ENCODE peak calls at places on chromosomes 16 and 17, in four cellular contexts. A is PC-9, J is psoas muscle, H is thoracic aorta. S is an unnamed sample.

GRCh38 chr17:41683441-41684007 is 5.2 kb upstream of the EIF1 start:
- DNase-seq in A (no peak), J (peak), H (no peak), S (no peak)

GRCh38 chr16:74718140-74718539 is 17.5 kb upstream of the MLKL start:
- DNase-seq in H (no peak), J (no peak), A (no peak), S (no peak)

GRCh38 chr16:83307206-83307990 is 500.4 kb upstream of the HSBP1 start:
- DNase-seq in A (no peak), H (no peak), J (no peak), S (no peak)

GRCh38 chr17:63117431-63117830 is 151.4 kb downstream of the TANC2 start:
- DNase-seq in H (no peak), A (no peak), J (no peak), S (no peak)

GRCh38 chr16:89368604-89369249 is 121.6 kb downstream of the ANKRD11 start:
- DNase-seq in J (no peak), H (no peak), A (no peak), S (no peak)

GRCh38 chr17:15944720-15945492 is at the start of gene ADORA2B:
- DNase-seq in J (peak), A (peak), H (no peak), S (peak)

GRCh38 chr17:16942141-16943031 is 29.5 kb downstream of the TNFRSF13B start:
- DNase-seq in A (no peak), J (no peak), H (no peak), S (no peak)

GRCh38 chr16:12507366-12507765 is 296.3 kb downstream of the CPPED1 start:
- DNase-seq in A (no peak), H (no peak), J (no peak), S (peak)

GRCh38 chr17:66949501-66949900 is 15.0 kb upstream of the CACNG4 start:
- DNase-seq in J (no peak), A (no peak), H (no peak), S (peak)

GRCh38 chr17:4710693-4711634 is 532 bp downstream of the ARRB2 start:
- DNase-seq in A (no peak), H (no peak), J (peak), S (no peak)

GRCh38 chr17:36578671-36579070 is 13.0 kb upstream of the DHRS11 start:
- DNase-seq in J (no peak), H (no peak), A (no peak), S (peak)

GRCh38 chr16:19853973-19854876 is 30.4 kb downstream of the GPRC5B start:
- DNase-seq in J (no peak), A (no peak), H (no peak), S (no peak)

GRCh38 chr17:43402567-43402966 is 3.8 kb downstream of the ARL4D start:
- DNase-seq in J (no peak), H (no peak), A (no peak), S (no peak)

GRCh38 chr16:1485847-1486496 is 2.8 kb downstream of the PTX4 start:
- DNase-seq in A (no peak), H (no peak), J (no peak), S (no peak)

GRCh38 chr17:2964370-2964769 is 99.0 kb downstream of the OR1D5 start:
- DNase-seq in J (no peak), A (no peak), H (no peak), S (no peak)

GRCh38 chr17:7478276-7479138 is 924 bp downstream of the ZBTB4 start:
- DNase-seq in A (peak), J (peak), H (no peak), S (peak)

GRCh38 chr17:78522031-78522809 is 55.0 kb downstream of the DNAH17 start:
- DNase-seq in A (no peak), J (no peak), H (no peak), S (no peak)

GRCh38 chr16:81996664-81997529 is 14.4 kb downstream of the SDR42E1 start:
- DNase-seq in A (no peak), H (no peak), J (no peak), S (peak)

GRCh38 chr17:12964840-12965239 is 53.0 kb downstream of the ELAC2 start:
- DNase-seq in H (no peak), A (no peak), J (no peak), S (no peak)

GRCh38 chr16:67538666-67539101 is 10.1 kb downstream of the RIPOR1 start:
- DNase-seq in J (peak), A (no peak), H (no peak), S (peak)

GRCh38 chr16:22225060-22225459 is 19.0 kb downstream of the EEF2K start:
- DNase-seq in J (no peak), A (no peak), H (no peak), S (no peak)

GRCh38 chr17:44767493-44767892 is 8.7 kb downstream of the ADAM11 start:
- DNase-seq in H (no peak), J (no peak), A (no peak), S (no peak)

GRCh38 chr17:22512997-22513538 is 820.7 kb downstream of the KCNJ18 start:
- DNase-seq in H (no peak), J (no peak), A (no peak), S (no peak)

GRCh38 chr16:53945996-53946395 is 242.0 kb downstream of the FTO start:
- DNase-seq in J (no peak), A (peak), H (no peak), S (peak)
- TF ChIP-seq CTCF in J (peak), A (peak), H (no peak), S (peak)

GRCh38 chr16:11141409-11142260 is 114.4 kb downstream of the SOCS1 start:
- DNase-seq in H (no peak), J (no peak), A (no peak), S (no peak)

GRCh38 chr16:11142951-11143740 is 112.9 kb downstream of the SOCS1 start:
- DNase-seq in H (no peak), A (no peak), J (no peak), S (no peak)

GRCh38 chr16:11143741-11144035 is 112.3 kb downstream of the SOCS1 start:
- DNase-seq in A (no peak), J (no peak), H (no peak), S (no peak)

GRCh38 chr16:11140867-11141266 is 115.1 kb downstream of the SOCS1 start:
- DNase-seq in J (no peak), A (no peak), H (no peak), S (no peak)

DNA sequence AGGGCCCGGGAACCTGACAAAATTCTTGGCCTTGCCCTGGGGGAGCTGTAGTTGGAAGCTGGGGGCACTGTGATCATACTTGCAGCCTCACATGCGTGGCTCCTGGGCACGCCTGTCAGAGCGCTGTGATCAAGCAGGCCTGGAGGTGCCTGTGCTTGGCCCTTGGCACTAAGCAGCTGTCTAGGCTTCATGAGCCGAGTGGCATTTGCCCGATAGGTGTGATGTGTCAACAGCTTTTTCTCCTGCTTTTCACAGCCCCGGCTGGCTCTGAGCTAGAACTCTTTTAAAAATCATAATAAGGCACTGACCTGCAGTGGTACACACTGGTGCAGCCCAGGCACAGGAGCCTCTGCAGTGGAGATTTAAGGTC is 113.8 kb downstream of the SOCS1 start:
- DNase-seq in H (no peak), A (no peak), J (no peak), S (no peak)
- H3K4me3 ChIP-seq in H (no peak), A (no peak), J (no peak), S (no peak)

GRCh38 chr17:10613775-10614513 is 43.2 kb downstream of the MYH3 start:
- DNase-seq in H (no peak), A (no peak), J (peak), S (no peak)

GRCh38 chr17:10612957-10613744 is 44.0 kb downstream of the MYH3 start:
- DNase-seq in J (no peak), H (no peak), A (no peak), S (peak)

GRCh38 chr17:10616502-10617119 is 40.5 kb downstream of the MYH3 start:
- DNase-seq in H (peak), A (peak), J (peak), S (peak)

GRCh38 chr17:10617120-10617505 is 40.0 kb downstream of the MYH3 start:
- DNase-seq in A (no peak), H (no peak), J (no peak), S (no peak)

GRCh38 chr17:10614536-10615155 is 42.5 kb downstream of the MYH3 start:
- DNase-seq in A (peak), H (no peak), J (peak), S (peak)
- TF ChIP-seq CTCF in A (peak), H (peak), J (peak), S (peak)

DNA sequence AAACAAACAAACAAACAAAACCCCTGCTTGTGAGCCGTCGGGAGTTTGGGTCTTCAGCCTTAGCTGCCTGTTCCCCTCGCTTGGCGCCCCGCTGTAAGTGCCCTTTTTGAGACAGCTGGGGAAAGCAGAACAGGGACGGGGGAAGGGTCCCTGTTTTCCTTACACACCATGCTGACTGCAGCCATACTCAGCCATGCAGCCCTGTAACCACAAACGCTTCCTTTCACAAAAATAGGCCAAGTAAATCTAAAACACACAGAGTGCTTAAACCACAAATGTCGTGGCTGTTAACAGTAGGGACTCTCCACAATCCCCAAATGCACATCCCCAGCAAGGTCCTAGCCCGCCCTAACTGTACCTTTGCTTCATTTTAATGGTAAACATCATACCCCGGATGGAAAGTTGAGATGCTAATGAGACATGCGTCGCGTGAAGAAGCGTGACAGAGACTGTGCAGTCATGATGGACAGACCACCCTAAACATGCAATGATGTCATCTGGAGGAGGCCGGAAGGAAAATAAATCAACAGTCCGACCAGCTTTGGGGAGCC is 129.9 kb downstream of the MGAT5B start:
- DNase-seq in J (no peak), H (no peak), A (no peak), S (no peak)
- H3K4me3 ChIP-seq in J (no peak), H (no peak), A (no peak), S (no peak)